ENCODE peak calls at places on chromosomes 7 and 10, in eight cellular contexts. One of them, this sample, is unnamed.

GRCh38 chr7:16636533-16637173 is 8.9 kb downstream of the ANKMY2 start:
- DNase-seq in Peyer's patch: no peak
- DNase-seq in IMR-90: peak
- DNase-seq in body of pancreas: no peak
- DNase-seq in adrenal gland: no peak
- DNase-seq in heart left ventricle: no peak
- DNase-seq in stomach: no peak
- DNase-seq in ovary: no peak
- DNase-seq in this sample: no peak

GRCh38 chr10:111076191-111076681 is 593 bp upstream of the ADRA2A start:
- DNase-seq in Peyer's patch: no peak
- DNase-seq in IMR-90: peak
- DNase-seq in body of pancreas: peak
- DNase-seq in adrenal gland: peak
- DNase-seq in heart left ventricle: peak
- DNase-seq in stomach: peak
- DNase-seq in ovary: peak
- DNase-seq in this sample: peak

GRCh38 chr7:15839415-15840100 is 153.1 kb upstream of the MEOX2 start:
- DNase-seq in Peyer's patch: no peak
- DNase-seq in IMR-90: no peak
- DNase-seq in body of pancreas: peak
- DNase-seq in adrenal gland: peak
- DNase-seq in heart left ventricle: peak
- DNase-seq in stomach: no peak
- DNase-seq in ovary: no peak
- DNase-seq in this sample: no peak

GRCh38 chr10:118986815-118987790 is 42.4 kb upstream of the NANOS1 start:
- DNase-seq in Peyer's patch: no peak
- DNase-seq in IMR-90: no peak
- DNase-seq in body of pancreas: no peak
- DNase-seq in adrenal gland: no peak
- DNase-seq in heart left ventricle: no peak
- DNase-seq in stomach: no peak
- DNase-seq in ovary: no peak
- DNase-seq in this sample: no peak

GRCh38 chr10:14023612-14024348 is 306.9 kb downstream of the FRMD4A start:
- DNase-seq in Peyer's patch: no peak
- DNase-seq in IMR-90: no peak
- DNase-seq in body of pancreas: no peak
- DNase-seq in adrenal gland: no peak
- DNase-seq in heart left ventricle: no peak
- DNase-seq in stomach: no peak
- DNase-seq in ovary: no peak
- DNase-seq in this sample: no peak

GRCh38 chr7:5574770-5575269 is 151.2 kb upstream of the TNRC18 start:
- DNase-seq in Peyer's patch: no peak
- DNase-seq in IMR-90: no peak
- DNase-seq in body of pancreas: no peak
- DNase-seq in adrenal gland: peak
- DNase-seq in heart left ventricle: peak
- DNase-seq in stomach: no peak
- DNase-seq in ovary: no peak
- DNase-seq in this sample: peak

GRCh38 chr10:110343947-110344346 is 39.2 kb upstream of the SMNDC1 start:
- DNase-seq in Peyer's patch: no peak
- DNase-seq in IMR-90: no peak
- DNase-seq in body of pancreas: no peak
- DNase-seq in adrenal gland: no peak
- DNase-seq in heart left ventricle: no peak
- DNase-seq in stomach: no peak
- DNase-seq in ovary: no peak
- DNase-seq in this sample: no peak

GRCh38 chr10:127979017-127979416 is 72.1 kb downstream of the PTPRE start:
- DNase-seq in Peyer's patch: no peak
- DNase-seq in IMR-90: no peak
- DNase-seq in body of pancreas: peak
- DNase-seq in adrenal gland: no peak
- DNase-seq in heart left ventricle: no peak
- DNase-seq in stomach: peak
- DNase-seq in ovary: no peak
- DNase-seq in this sample: no peak

GRCh38 chr7:128701062-128701785 is 29.1 kb downstream of the GARIN1A start:
- DNase-seq in Peyer's patch: no peak
- DNase-seq in IMR-90: no peak
- DNase-seq in body of pancreas: no peak
- DNase-seq in adrenal gland: no peak
- DNase-seq in heart left ventricle: no peak
- DNase-seq in stomach: no peak
- DNase-seq in ovary: no peak
- DNase-seq in this sample: no peak

GRCh38 chr10:72954596-72955569 is at the start of gene PLA2G12B:
- DNase-seq in Peyer's patch: no peak
- DNase-seq in IMR-90: no peak
- DNase-seq in body of pancreas: no peak
- DNase-seq in adrenal gland: no peak
- DNase-seq in heart left ventricle: no peak
- DNase-seq in stomach: no peak
- DNase-seq in ovary: no peak
- DNase-seq in this sample: no peak

GRCh38 chr10:30893208-30893607 is 138.5 kb downstream of the ZNF438 start:
- DNase-seq in Peyer's patch: no peak
- DNase-seq in IMR-90: peak
- DNase-seq in body of pancreas: no peak
- DNase-seq in adrenal gland: no peak
- DNase-seq in heart left ventricle: no peak
- DNase-seq in stomach: no peak
- DNase-seq in ovary: no peak
- DNase-seq in this sample: no peak

GRCh38 chr10:86795353-86795752 is 38.9 kb downstream of the BMPR1A start:
- DNase-seq in Peyer's patch: no peak
- DNase-seq in IMR-90: peak
- DNase-seq in body of pancreas: no peak
- DNase-seq in adrenal gland: no peak
- DNase-seq in heart left ventricle: no peak
- DNase-seq in stomach: no peak
- DNase-seq in ovary: no peak
- DNase-seq in this sample: no peak

GRCh38 chr10:132069122-132069848 is 3.5 kb downstream of the JAKMIP3 start:
- DNase-seq in Peyer's patch: no peak
- DNase-seq in IMR-90: no peak
- DNase-seq in body of pancreas: no peak
- DNase-seq in adrenal gland: no peak
- DNase-seq in heart left ventricle: no peak
- DNase-seq in stomach: no peak
- DNase-seq in ovary: no peak
- DNase-seq in this sample: no peak

GRCh38 chr10:51367120-51367519 is 292.8 kb downstream of the PRKG1 start:
- DNase-seq in Peyer's patch: no peak
- DNase-seq in IMR-90: no peak
- DNase-seq in body of pancreas: no peak
- DNase-seq in adrenal gland: no peak
- DNase-seq in heart left ventricle: no peak
- DNase-seq in stomach: no peak
- DNase-seq in ovary: no peak
- DNase-seq in this sample: no peak

DNA sequence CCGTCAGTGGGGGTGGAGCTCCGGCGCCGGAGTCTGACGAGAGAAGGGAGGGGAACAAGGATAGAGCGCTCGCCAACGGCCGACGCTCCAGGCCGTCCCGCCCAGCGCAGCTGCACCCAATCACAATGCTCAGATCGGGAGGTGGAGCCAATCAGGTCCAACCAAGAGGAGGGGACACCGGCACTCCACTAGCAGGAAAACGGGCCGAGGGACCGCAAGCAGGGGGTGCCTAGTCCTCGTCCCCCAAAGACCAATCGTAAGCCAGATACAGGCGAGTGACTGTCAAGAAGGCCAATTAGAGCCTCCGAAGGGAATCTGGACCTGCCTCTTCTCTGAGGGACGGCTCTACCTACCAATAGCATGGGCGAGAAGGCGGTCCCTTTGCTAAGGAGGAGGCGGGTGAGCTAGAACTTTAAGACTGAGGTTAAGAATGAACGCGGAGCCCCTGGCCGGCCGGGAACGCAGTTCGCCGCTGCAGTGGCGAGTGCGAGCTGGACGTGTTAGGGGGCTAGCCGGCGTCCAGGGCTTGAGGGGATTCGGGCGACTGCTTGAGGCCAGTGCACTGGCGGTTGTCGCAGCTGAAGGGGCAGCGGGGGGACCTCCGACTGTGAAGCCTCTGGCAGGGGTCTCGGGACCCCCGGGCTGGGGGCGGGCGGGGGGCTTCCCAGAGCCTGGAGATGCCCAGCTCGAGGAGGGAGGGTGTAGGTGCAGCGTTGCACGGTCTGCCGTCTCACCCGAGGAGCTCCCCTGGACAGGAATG is at the start of gene FBXO24:
- DNase-seq in Peyer's patch: peak
- DNase-seq in IMR-90: peak
- DNase-seq in body of pancreas: peak
- DNase-seq in adrenal gland: peak
- DNase-seq in heart left ventricle: peak
- DNase-seq in stomach: peak
- DNase-seq in ovary: peak
- DNase-seq in this sample: peak
- TF ChIP-seq POLR2A in Peyer's patch: peak
- TF ChIP-seq POLR2A in IMR-90: no peak
- TF ChIP-seq POLR2A in body of pancreas: no peak
- TF ChIP-seq POLR2A in adrenal gland: no peak
- TF ChIP-seq POLR2A in heart left ventricle: peak
- TF ChIP-seq POLR2A in stomach: no peak
- TF ChIP-seq POLR2A in ovary: no peak
- TF ChIP-seq POLR2A in this sample: peak

GRCh38 chr10:122374246-122374858 is at the start of gene PLEKHA1:
- DNase-seq in Peyer's patch: peak
- DNase-seq in IMR-90: peak
- DNase-seq in body of pancreas: peak
- DNase-seq in adrenal gland: peak
- DNase-seq in heart left ventricle: peak
- DNase-seq in stomach: peak
- DNase-seq in ovary: peak
- DNase-seq in this sample: peak
- TF ChIP-seq POLR2A in Peyer's patch: peak
- TF ChIP-seq POLR2A in IMR-90: no peak
- TF ChIP-seq POLR2A in body of pancreas: peak
- TF ChIP-seq POLR2A in adrenal gland: peak
- TF ChIP-seq POLR2A in heart left ventricle: peak
- TF ChIP-seq POLR2A in stomach: no peak
- TF ChIP-seq POLR2A in ovary: peak
- TF ChIP-seq POLR2A in this sample: no peak

GRCh38 chr7:47578581-47579270 is 3.2 kb downstream of the TNS3 start:
- DNase-seq in Peyer's patch: peak
- DNase-seq in IMR-90: peak
- DNase-seq in body of pancreas: no peak
- DNase-seq in adrenal gland: peak
- DNase-seq in heart left ventricle: no peak
- DNase-seq in stomach: no peak
- DNase-seq in ovary: no peak
- DNase-seq in this sample: no peak
- TF ChIP-seq POLR2A in Peyer's patch: no peak
- TF ChIP-seq POLR2A in IMR-90: no peak
- TF ChIP-seq POLR2A in body of pancreas: no peak
- TF ChIP-seq POLR2A in adrenal gland: no peak
- TF ChIP-seq POLR2A in heart left ventricle: no peak
- TF ChIP-seq POLR2A in stomach: no peak
- TF ChIP-seq POLR2A in ovary: no peak
- TF ChIP-seq POLR2A in this sample: no peak

GRCh38 chr10:78550716-78551115 is 517.1 kb downstream of the RPS24 start:
- DNase-seq in Peyer's patch: no peak
- DNase-seq in IMR-90: no peak
- DNase-seq in body of pancreas: no peak
- DNase-seq in adrenal gland: no peak
- DNase-seq in heart left ventricle: no peak
- DNase-seq in stomach: no peak
- DNase-seq in ovary: no peak
- DNase-seq in this sample: no peak

GRCh38 chr10:78549536-78549935 is 515.9 kb downstream of the RPS24 start:
- DNase-seq in Peyer's patch: no peak
- DNase-seq in IMR-90: no peak
- DNase-seq in body of pancreas: no peak
- DNase-seq in adrenal gland: no peak
- DNase-seq in heart left ventricle: no peak
- DNase-seq in stomach: no peak
- DNase-seq in ovary: no peak
- DNase-seq in this sample: no peak

GRCh38 chr10:78550090-78550489 is 516.4 kb downstream of the RPS24 start:
- DNase-seq in Peyer's patch: no peak
- DNase-seq in IMR-90: no peak
- DNase-seq in body of pancreas: no peak
- DNase-seq in adrenal gland: no peak
- DNase-seq in heart left ventricle: no peak
- DNase-seq in stomach: no peak
- DNase-seq in ovary: no peak
- DNase-seq in this sample: no peak

GRCh38 chr10:78552261-78552811 is 516.4 kb upstream of the ZMIZ1 start:
- DNase-seq in Peyer's patch: no peak
- DNase-seq in IMR-90: peak
- DNase-seq in body of pancreas: peak
- DNase-seq in adrenal gland: peak
- DNase-seq in heart left ventricle: peak
- DNase-seq in stomach: no peak
- DNase-seq in ovary: peak
- DNase-seq in this sample: no peak

DNA sequence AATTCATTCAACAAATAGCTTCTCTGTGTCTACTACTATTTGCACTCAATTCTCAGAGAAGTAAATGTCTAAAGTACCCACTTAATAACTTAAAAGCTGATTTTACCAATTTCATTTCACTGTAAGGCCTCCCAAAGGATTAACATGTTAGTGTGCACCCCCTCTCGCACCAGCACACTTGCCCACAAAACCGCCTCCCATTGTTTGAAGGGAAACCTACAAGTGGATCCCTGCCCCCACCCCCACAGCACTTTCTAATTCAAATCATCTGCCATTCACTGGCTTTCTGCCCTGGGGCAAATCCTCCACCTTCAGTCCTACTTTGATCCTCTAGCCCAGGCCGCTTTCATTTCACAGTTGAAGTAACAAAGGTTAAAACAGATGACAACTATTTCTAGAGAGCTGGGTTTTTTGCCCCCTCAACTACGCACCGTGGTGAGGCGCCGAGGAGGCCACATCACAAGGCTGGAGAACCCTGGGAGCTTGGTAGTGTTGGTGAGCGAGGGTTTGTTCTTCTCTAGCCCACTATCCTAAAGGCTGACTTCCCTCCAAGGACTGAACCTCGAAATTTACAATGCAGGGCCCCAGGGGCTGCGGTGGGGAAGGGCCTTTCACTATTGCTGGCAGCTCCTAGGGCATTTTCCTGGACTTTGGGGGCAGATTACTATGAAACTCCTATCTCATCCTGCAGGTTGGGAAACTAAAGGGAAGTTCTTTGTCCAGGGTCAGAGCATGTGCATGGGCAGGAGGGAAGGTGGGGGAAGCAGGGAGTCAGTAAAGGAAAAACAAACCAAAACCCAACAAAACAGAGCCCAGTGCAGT is 517.4 kb upstream of the ZMIZ1 start:
- DNase-seq in Peyer's patch: no peak
- DNase-seq in IMR-90: no peak
- DNase-seq in body of pancreas: no peak
- DNase-seq in adrenal gland: no peak
- DNase-seq in heart left ventricle: no peak
- DNase-seq in stomach: no peak
- DNase-seq in ovary: no peak
- DNase-seq in this sample: no peak
- TF ChIP-seq POLR2A in Peyer's patch: no peak
- TF ChIP-seq POLR2A in IMR-90: no peak
- TF ChIP-seq POLR2A in body of pancreas: no peak
- TF ChIP-seq POLR2A in adrenal gland: no peak
- TF ChIP-seq POLR2A in heart left ventricle: no peak
- TF ChIP-seq POLR2A in stomach: no peak
- TF ChIP-seq POLR2A in ovary: no peak
- TF ChIP-seq POLR2A in this sample: no peak

GRCh38 chr7:47991741-47992311 is 12.4 kb upstream of the HUS1 start:
- DNase-seq in Peyer's patch: peak
- DNase-seq in IMR-90: peak
- DNase-seq in body of pancreas: peak
- DNase-seq in adrenal gland: peak
- DNase-seq in heart left ventricle: peak
- DNase-seq in stomach: peak
- DNase-seq in ovary: peak
- DNase-seq in this sample: peak
- TF ChIP-seq POLR2A in Peyer's patch: no peak
- TF ChIP-seq POLR2A in IMR-90: no peak
- TF ChIP-seq POLR2A in body of pancreas: peak
- TF ChIP-seq POLR2A in adrenal gland: no peak
- TF ChIP-seq POLR2A in heart left ventricle: no peak
- TF ChIP-seq POLR2A in stomach: no peak
- TF ChIP-seq POLR2A in ovary: no peak
- TF ChIP-seq POLR2A in this sample: peak

This sample was measured in erythroblast.